ENCODE peak calls at places on chromosomes 11 and 22, in nine cellular contexts. N is mesenchymal stem cell; S is fibroblast of lung; C is small intestine; H is naive thymus-derived CD4-positive, alpha-beta T cell; K is neural progenitor cell; V is endodermal cell; B is GM23248; O is cardiac muscle cell. I is an unnamed sample.

GRCh38 chr11:11035331-11035730 is 177.5 kb upstream of the ZBED5 start:
- DNase-seq in N (no peak), S (no peak), C (no peak), H (no peak), K (no peak), V (no peak), B (peak; percentile 12), O (no peak), I (no peak)

GRCh38 chr11:57294225-57295131 is 30.3 kb downstream of the TNKS1BP1 start:
- DNase-seq in N (no peak), S (peak; percentile 57), C (peak; percentile 67), H (no peak), K (peak; percentile 39), V (no peak), B (peak; percentile 87), O (peak; percentile 64), I (no peak)

GRCh38 chr11:46808804-46809431 is 37.2 kb downstream of the CKAP5 start:
- DNase-seq in N (peak; percentile 52), S (peak; percentile 31), C (peak; percentile 18), H (no peak), K (no peak), V (no peak), B (peak; percentile 43), O (peak; percentile 41), I (no peak)

GRCh38 chr11:48066881-48067800 is 86.8 kb downstream of the PTPRJ start:
- DNase-seq in N (no peak), S (no peak), C (no peak), H (no peak), K (peak; percentile 67), V (peak; percentile 46), B (peak; percentile 37), O (no peak), I (no peak)

GRCh38 chr11:34481307-34481706 is 32.3 kb downstream of the ELF5 start:
- DNase-seq in N (no peak), S (no peak), C (no peak), H (no peak), K (no peak), V (peak; percentile 5), B (peak; percentile 6), O (no peak), I (no peak)

GRCh38 chr11:71096751-71097388 is 155.5 kb downstream of the SHANK2 start:
- DNase-seq in N (no peak), S (no peak), C (no peak), H (no peak), K (no peak), V (no peak), B (no peak), O (no peak), I (no peak)

GRCh38 chr22:48851933-48852549 is 975.6 kb downstream of the BRD1 start:
- DNase-seq in N (no peak), S (no peak), C (no peak), H (no peak), K (no peak), V (no peak), B (no peak), O (no peak), I (no peak)

GRCh38 chr11:64073542-64073941 is 37.8 kb downstream of the FLRT1 start:
- DNase-seq in N (no peak), S (no peak), C (no peak), H (no peak), K (no peak), V (no peak), B (no peak), O (no peak), I (no peak)

GRCh38 chr22:29479417-29480261 is at the start of gene NEFH:
- DNase-seq in N (no peak), S (no peak), C (no peak), H (no peak), K (peak; percentile 56), V (peak; percentile 63), B (no peak), O (no peak), I (peak; percentile 33)
- H3K4me3 ChIP-seq in N (peak within 1 kb of the TSS; percentile 37), S (peak within 1 kb of the TSS; percentile 49), C (no peak within 1 kb of the TSS), H (no peak within 1 kb of the TSS), K (peak within 1 kb of the TSS; percentile 28), V (peak within 1 kb of the TSS; percentile 81), B (peak within 1 kb of the TSS; percentile 49), O (peak within 1 kb of the TSS; percentile 12), I (peak within 1 kb of the TSS; percentile 46)

GRCh38 chr11:65187146-65187675 is 5.5 kb downstream of the CAPN1 start:
- DNase-seq in N (no peak), S (no peak), C (peak; percentile 67), H (no peak), K (no peak), V (peak; percentile 30), B (no peak), O (no peak), I (no peak)

GRCh38 chr11:65189191-65189590 is 7.5 kb downstream of the CAPN1 start:
- DNase-seq in N (no peak), S (no peak), C (no peak), H (peak; percentile 11), K (no peak), V (no peak), B (no peak), O (no peak), I (no peak)

GRCh38 chr11:65188486-65188885 is 6.8 kb downstream of the CAPN1 start:
- DNase-seq in N (no peak), S (no peak), C (no peak), H (no peak), K (no peak), V (peak; percentile 32), B (no peak), O (no peak), I (no peak)

GRCh38 chr11:65186701-65187100 is 5.0 kb downstream of the CAPN1 start:
- DNase-seq in N (no peak), S (no peak), C (no peak), H (no peak), K (no peak), V (no peak), B (no peak), O (no peak), I (no peak)

GRCh38 chr11:65187971-65188461 is 6.3 kb downstream of the CAPN1 start:
- DNase-seq in N (no peak), S (no peak), C (no peak), H (no peak), K (no peak), V (peak; percentile 29), B (no peak), O (no peak), I (no peak)
- H3K4me1 ChIP-seq in N (peaks cover 15% of the 10 kb centered on the region), S (peaks cover 5% of the 10 kb centered on the region), C (no peaks in the 10 kb centered on the region), H (no peaks in the 10 kb centered on the region), K (peaks cover 6% of the 10 kb centered on the region), V (peaks cover 9% of the 10 kb centered on the region), B (no peaks in the 10 kb centered on the region), O (no peaks in the 10 kb centered on the region), I (no peaks in the 10 kb centered on the region)

GRCh38 chr11:2100361-2101170 is 38.6 kb downstream of the IGF2 start:
- DNase-seq in N (no peak), S (no peak), C (no peak), H (no peak), K (no peak), V (no peak), B (no peak), O (peak; percentile 67), I (no peak)

GRCh38 chr11:2103666-2104523 is 35.3 kb downstream of the IGF2 start:
- DNase-seq in N (no peak), S (no peak), C (no peak), H (no peak), K (no peak), V (no peak), B (no peak), O (no peak), I (no peak)

GRCh38 chr11:2101171-2101675 is 38.0 kb downstream of the IGF2 start:
- DNase-seq in N (no peak), S (no peak), C (no peak), H (no peak), K (no peak), V (no peak), B (no peak), O (no peak), I (no peak)

GRCh38 chr11:2102883-2103213 is 36.3 kb downstream of the IGF2 start:
- DNase-seq in N (no peak), S (no peak), C (no peak), H (no peak), K (no peak), V (no peak), B (no peak), O (no peak), I (no peak)

DNA sequence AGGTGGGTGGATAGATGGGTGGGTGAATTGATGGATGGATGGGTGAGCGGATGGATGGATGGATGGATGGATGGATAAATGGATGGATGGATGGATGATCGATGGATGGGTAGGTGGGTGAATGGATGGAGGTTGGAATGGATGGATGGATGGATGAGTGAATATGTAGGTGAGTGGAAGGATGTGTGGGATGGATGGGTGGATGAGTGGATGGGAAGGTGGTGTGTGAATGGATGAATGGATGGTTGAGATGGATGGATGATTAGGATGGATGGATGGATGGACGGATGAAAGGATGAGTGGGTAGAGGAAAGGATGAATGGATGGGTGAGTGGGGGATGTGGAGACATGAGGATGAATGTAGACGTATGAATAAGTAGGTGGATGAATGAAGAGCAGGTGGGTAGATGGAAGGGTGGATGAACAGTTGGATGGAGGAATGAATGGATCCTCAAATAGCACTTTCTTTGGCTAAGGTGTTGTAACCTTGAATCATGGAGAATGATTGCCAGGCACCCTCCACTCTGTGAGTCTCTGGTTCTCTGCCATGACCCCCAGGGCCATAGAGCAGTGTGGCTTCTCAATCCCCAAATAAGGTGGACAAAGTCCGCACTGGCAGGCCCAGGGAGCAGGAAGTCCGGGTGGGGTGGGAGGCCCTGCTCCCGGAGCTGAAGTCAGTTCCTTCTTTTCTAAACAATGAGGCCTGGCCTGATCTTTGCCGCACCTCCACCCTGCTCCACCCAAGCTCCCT is 36.9 kb downstream of the IGF2 start:
- DNase-seq in N (no peak), S (no peak), C (peak; percentile 13), H (no peak), K (no peak), V (no peak), B (no peak), O (no peak), I (no peak)
- H3K27me3 ChIP-seq in N (peaks cover 43% of the 10 kb centered on the region), S (no peaks in the 10 kb centered on the region), C (no peaks in the 10 kb centered on the region), H (no peaks in the 10 kb centered on the region), K (peaks cover 7% of the 10 kb centered on the region), V (no peaks in the 10 kb centered on the region), B (peaks cover 6% of the 10 kb centered on the region), O (no peaks in the 10 kb centered on the region), I (no peaks in the 10 kb centered on the region)

GRCh38 chr11:101446238-101446637 is 137.6 kb downstream of the TRPC6 start:
- DNase-seq in N (no peak), S (peak; percentile 31), C (no peak), H (no peak), K (no peak), V (no peak), B (peak; percentile 86), O (peak; percentile 31), I (no peak)

GRCh38 chr11:101446726-101447125 is 137.1 kb downstream of the TRPC6 start:
- DNase-seq in N (no peak), S (no peak), C (no peak), H (no peak), K (no peak), V (no peak), B (peak; percentile 56), O (no peak), I (no peak)

GRCh38 chr11:101444851-101445250 is 139.0 kb downstream of the TRPC6 start:
- DNase-seq in N (no peak), S (no peak), C (no peak), H (no peak), K (no peak), V (no peak), B (no peak), O (no peak), I (no peak)

GRCh38 chr11:101445761-101446160 is 138.0 kb downstream of the TRPC6 start:
- DNase-seq in N (no peak), S (no peak), C (no peak), H (no peak), K (peak; percentile 46), V (no peak), B (peak; percentile 67), O (no peak), I (no peak)

DNA sequence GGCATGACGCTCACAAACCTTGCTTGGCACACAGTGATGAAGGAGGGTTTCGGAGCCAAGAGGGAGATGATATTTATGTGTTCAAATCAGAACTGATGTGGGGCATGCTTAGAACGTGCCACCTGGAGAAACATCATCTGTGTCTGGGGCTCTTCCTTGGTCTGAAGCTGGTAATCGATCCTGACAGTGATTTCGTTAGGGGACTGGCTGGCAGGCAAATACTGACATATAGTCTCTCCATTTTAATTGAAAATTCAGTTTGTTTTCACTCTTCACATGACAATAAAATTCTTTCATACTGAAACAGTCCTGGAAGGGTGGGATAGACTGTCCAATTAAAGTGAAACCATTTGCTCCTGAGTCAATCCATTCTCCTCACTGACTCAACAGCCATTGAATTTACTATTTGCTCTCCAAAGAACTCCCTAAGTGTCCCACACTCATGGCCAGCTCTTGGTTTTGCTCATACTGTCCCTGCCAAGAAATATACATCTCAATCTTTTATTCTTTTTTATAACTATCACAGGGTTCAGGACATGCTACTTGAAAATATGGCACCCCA is 134.8 kb downstream of the TRPC6 start:
- DNase-seq in N (no peak), S (no peak), C (no peak), H (no peak), K (no peak), V (no peak), B (peak; percentile 20), O (no peak), I (no peak)
- H3K4me3 ChIP-seq in N (no peak overlapping the region), S (no peak overlapping the region), C (no peak overlapping the region), H (no peak overlapping the region), K (no peak overlapping the region), V (no peak overlapping the region), B (no peak overlapping the region), O (no peak overlapping the region), I (no peak overlapping the region)

I was measured in BE2C.